ENCODE peak calls at places on chromosomes 7 and 10, in six cellular contexts. X is WTC11, K is fibroblast of lung, F is Peyer's patch, U is chondrocyte, Z is GM12865. C is an unnamed sample.

GRCh38 chr7:148264933-148265557 is 325.5 kb upstream of the C7orf33 start:
- DNase-seq in U (no peak), Z (peak), F (no peak), K (peak), X (peak), C (no peak)

GRCh38 chr7:47254081-47255006 is 327.6 kb downstream of the TNS3 start:
- DNase-seq in F (peak), X (peak), K (peak), U (no peak), Z (peak), C (peak)

GRCh38 chr7:69190738-69191137 is 407.5 kb upstream of the AUTS2 start:
- DNase-seq in K (peak), F (no peak), U (no peak), X (no peak), Z (no peak), C (no peak)

GRCh38 chr10:6275022-6275997 is 72.6 kb downstream of the PFKFB3 start:
- DNase-seq in X (peak), K (peak), U (peak), F (peak), Z (peak), C (peak)

GRCh38 chr7:149819961-149820340 is 18.2 kb upstream of the ZNF862 start:
- DNase-seq in Z (no peak), U (peak), K (no peak), F (peak), X (no peak), C (no peak)

GRCh38 chr10:133359972-133360610 is 2.3 kb upstream of the FUOM start:
- DNase-seq in U (no peak), Z (no peak), F (peak), X (no peak), K (no peak), C (no peak)

GRCh38 chr7:70681111-70681846 is 450.7 kb upstream of the GALNT17 start:
- DNase-seq in K (no peak), F (no peak), Z (no peak), U (no peak), X (no peak), C (no peak)

GRCh38 chr7:133003052-133003910 is 78.6 kb downstream of the CHCHD3 start:
- DNase-seq in X (no peak), K (no peak), Z (no peak), U (no peak), F (no peak), C (no peak)

GRCh38 chr10:59588791-59589190 is 120.9 kb downstream of the SLC16A9 start:
- DNase-seq in Z (no peak), F (no peak), X (no peak), U (no peak), K (no peak), C (no peak)

GRCh38 chr7:130721486-130722277 is 12.3 kb downstream of the KLF14 start:
- DNase-seq in Z (peak), F (peak), U (no peak), K (peak), X (peak), C (no peak)

GRCh38 chr7:104397442-104397841 is 69.0 kb downstream of the LHFPL3 start:
- DNase-seq in F (no peak), K (no peak), U (no peak), X (no peak), Z (no peak), C (no peak)
- TF ChIP-seq CTCF in F (no peak), K (no peak), U (no peak), X (no peak), Z (no peak), C (no peak)

DNA sequence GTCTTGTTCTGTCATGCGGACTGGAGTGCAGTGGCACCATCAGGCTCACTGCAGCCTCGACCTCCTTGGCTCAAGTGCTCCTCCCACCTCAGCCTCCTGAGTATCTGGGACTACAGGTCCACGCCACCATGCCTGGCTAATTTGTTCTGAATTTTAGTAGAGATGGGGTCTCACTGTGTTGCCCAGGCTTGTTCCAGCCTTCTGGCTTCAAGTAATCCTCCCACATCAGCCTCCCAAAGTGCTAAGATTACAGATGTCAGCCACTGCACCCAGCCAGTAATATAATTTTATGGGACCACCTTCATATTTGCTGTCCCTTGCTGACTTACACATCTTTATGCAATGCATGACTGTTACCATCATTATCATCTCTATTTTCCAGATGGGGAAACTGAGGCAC is 1.5 kb upstream of the HSPB1 start:
- DNase-seq in F (no peak), K (no peak), Z (no peak), X (no peak), U (no peak), C (no peak)
- TF ChIP-seq CTCF in F (no peak), K (no peak), Z (no peak), X (no peak), U (no peak), C (no peak)

GRCh38 chr10:98312816-98313215 is 44.8 kb upstream of the LOXL4 start:
- DNase-seq in U (no peak), X (no peak), K (peak), F (no peak), Z (no peak), C (no peak)
- TF ChIP-seq CTCF in U (no peak), X (no peak), K (no peak), F (no peak), Z (no peak), C (no peak)

DNA sequence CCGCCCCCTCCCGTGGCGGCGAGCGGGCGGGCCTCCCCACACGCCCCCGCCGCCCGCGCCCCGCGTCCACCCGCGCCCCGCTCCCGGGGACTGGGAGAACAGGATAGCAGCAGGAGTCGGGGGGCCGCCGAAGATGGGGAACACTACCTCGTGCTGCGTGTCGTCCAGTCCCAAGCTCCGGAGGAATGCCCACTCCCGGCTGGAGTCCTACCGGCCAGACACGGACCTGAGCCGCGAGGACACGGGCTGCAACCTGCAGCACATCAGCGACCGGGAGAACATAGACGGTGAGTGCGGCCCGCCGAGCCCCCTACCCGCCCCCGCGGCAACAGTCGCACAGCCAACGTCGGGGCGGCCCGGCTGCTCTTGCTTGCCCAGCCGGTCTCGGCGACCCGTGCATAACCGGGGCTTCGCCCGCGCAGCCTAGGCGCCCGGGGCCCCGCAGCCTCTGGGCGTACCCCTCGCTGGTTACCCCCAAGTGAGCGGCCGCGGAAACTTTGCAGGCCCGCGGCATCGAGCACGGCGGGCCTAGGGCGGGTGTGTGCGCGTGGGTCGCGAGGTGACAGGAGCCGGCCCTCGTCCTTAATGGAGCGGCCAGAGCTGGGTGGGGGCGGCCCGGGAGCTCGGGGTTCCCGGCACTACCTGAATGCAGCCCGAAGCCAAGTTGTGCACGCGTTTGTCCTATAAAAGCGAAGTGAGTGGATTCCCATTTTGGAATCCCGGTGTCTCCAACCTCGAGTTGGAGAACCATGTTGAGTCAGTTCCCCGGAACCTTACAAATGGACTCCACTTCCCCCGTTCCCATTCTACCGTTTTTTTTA is 822 bp downstream of the CCNY start:
- DNase-seq in X (peak), F (peak), Z (no peak), K (peak), U (peak), C (peak)
- TF ChIP-seq CTCF in X (no peak), F (no peak), Z (no peak), K (no peak), U (no peak), C (no peak)

DNA sequence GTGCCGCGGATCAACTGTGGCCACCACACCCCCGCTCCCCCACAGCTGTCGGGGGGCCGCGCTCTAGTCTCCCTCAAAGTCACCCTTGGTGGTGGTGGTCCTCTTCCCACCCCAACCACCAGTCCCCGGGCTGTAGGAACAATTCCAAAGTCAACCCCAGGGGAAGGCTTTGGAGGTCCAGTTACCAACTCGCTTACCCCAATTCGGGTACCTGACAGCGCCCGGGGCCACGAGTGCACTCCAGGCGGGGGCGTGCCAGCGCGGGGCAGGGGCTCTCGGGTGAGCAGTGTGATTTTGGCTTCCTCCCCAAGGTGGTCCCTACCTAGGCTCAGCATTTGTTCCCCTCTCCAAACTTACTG is 584 bp upstream of the ZMIZ1 start:
- DNase-seq in K (no peak), X (no peak), U (no peak), F (peak), Z (peak), C (no peak)
- TF ChIP-seq CTCF in K (peak), X (peak), U (peak), F (no peak), Z (no peak), C (no peak)

DNA sequence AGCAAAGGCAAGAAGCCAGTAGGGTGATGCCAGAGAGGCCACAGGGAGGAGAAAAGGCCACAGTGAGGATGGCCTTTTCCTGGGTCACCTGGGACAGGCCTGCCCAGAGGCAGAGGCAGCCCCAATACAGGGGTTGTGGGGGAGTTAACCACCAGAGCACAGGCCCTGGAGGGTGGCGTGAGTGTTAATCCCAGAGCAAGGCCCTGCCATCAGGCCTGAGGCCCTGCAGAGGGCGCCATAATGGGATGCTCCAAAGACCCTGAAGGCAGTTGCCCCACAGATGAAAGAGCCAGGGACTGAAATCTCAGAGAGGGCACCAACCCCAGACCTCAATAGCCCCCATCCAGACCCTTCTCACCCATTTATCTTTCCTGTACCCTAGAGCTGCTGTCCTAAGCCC is 23.9 kb downstream of the SLC13A4 start:
- DNase-seq in K (no peak), F (no peak), U (no peak), X (peak), Z (no peak), C (no peak)
- TF ChIP-seq CTCF in K (no peak), F (no peak), U (peak), X (peak), Z (peak), C (no peak)

GRCh38 chr7:105875505-105875904 is 894 bp downstream of the ATXN7L1 start:
- DNase-seq in F (no peak), X (no peak), Z (no peak), K (no peak), U (no peak), C (no peak)
- TF ChIP-seq CTCF in F (no peak), X (no peak), Z (no peak), K (no peak), U (no peak), C (no peak)

GRCh38 chr7:41232086-41232485 is 470.8 kb downstream of the INHBA start:
- DNase-seq in Z (no peak), F (no peak), X (no peak), U (no peak), K (peak), C (no peak)
- TF ChIP-seq CTCF in Z (no peak), F (no peak), X (no peak), U (peak), K (no peak), C (no peak)

DNA sequence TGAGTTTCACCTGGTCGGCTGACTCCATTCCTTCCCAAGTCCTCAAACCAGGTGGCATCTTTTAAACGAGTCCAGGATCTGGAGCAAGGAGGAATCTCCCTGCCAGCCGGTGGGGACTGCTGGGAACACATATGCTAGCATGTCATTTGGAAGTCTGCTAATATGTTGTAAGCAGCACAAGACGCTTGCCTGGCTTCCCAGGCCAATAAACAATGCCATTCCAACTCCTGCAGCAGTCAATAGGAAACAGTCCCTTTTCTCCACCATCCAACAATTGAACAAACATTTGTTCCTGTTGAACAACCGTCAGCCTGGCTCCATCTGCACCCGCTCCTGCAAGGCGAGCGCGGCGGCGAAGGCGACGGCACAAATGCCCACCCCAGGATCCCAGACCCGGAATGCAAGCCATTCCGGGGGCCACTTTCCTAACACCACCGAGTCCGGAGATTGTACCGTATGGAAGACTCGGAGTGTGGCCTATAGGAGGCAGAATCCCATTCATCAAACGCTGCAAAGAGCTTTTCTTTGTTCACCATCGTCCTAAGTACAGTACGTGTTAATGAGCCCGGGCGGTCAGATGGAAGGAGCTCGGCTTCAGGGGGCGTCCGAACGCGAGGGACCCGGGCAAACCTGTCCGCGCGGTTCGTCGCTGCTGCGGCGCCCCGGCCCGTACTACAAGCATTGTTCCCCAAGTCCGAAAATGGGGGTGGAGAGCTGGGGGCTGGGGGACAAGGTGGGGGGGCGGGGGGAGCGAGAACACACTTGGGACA is 1.6 kb downstream of the FAM53B start:
- DNase-seq in U (no peak), K (peak), X (no peak), Z (peak), F (peak), C (no peak)
- TF ChIP-seq CTCF in U (peak), K (no peak), X (no peak), Z (no peak), F (no peak), C (no peak)

GRCh38 chr10:45308707-45309106 is 6.7 kb downstream of the OR13A1 start:
- DNase-seq in K (no peak), F (no peak), X (no peak), U (no peak), Z (peak), C (no peak)
- TF ChIP-seq CTCF in K (no peak), F (no peak), X (no peak), U (no peak), Z (peak), C (no peak)

C was measured in natural killer cell.